ENCODE peak calls at places on chromosomes 1 and 21, in seven cellular contexts. A is RWPE2, J is kidney epithelial cell, M is mesothelial cell of epicardium, C is fibroblast of villous mesenchyme, S is PC-9, Y is tibial artery. L is an unnamed sample.
A peak's percentile ranks its signal among the peaks of the same experiment; 100 is the strongest.

GRCh38 chr1:226112626-226113025 is 50.1 kb downstream of the H3-3A start:
- DNase-seq in C (no peak), Y (no peak), J (no peak), A (no peak), M (no peak), S (no peak), L (no peak)

GRCh38 chr1:110875216-110875731 is 2.3 kb downstream of the CD53 start:
- DNase-seq in J (no peak), M (no peak), C (no peak), S (no peak), Y (no peak), A (no peak), L (no peak)

GRCh38 chr1:41862411-41863221 is 56.1 kb downstream of the HIVEP3 start:
- DNase-seq in Y (no peak), S (peak; percentile 95), C (peak; percentile 83), M (no peak), J (peak; percentile 99), A (no peak), L (no peak)

GRCh38 chr1:153805042-153805745 is 30.0 kb downstream of the SLC27A3 start:
- DNase-seq in J (peak; percentile 75), S (peak; percentile 70), C (peak; percentile 68), Y (peak; percentile 64), M (no peak), A (no peak), L (peak; percentile 57)

GRCh38 chr1:213714645-213715044 is 273.1 kb upstream of the PROX1 start:
- DNase-seq in Y (no peak), M (no peak), A (no peak), S (no peak), C (no peak), J (no peak), L (no peak)

GRCh38 chr1:53462769-53463501 is 3.7 kb downstream of the DMRTB1 start:
- DNase-seq in J (no peak), Y (no peak), S (peak; percentile 33), M (no peak), C (no peak), A (no peak), L (no peak)

GRCh38 chr1:119764220-119764619 is 4.5 kb downstream of the HMGCS2 start:
- DNase-seq in A (no peak), S (no peak), C (no peak), J (no peak), Y (no peak), M (no peak), L (no peak)

GRCh38 chr1:197391303-197392226 is 123.5 kb downstream of the CRB1 start:
- DNase-seq in Y (no peak), S (no peak), M (no peak), A (no peak), J (no peak), C (no peak), L (no peak)

GRCh38 chr1:173190101-173190895 is 16.8 kb downstream of the TNFSF4 start:
- DNase-seq in A (peak; percentile 85), Y (peak; percentile 90), J (peak; percentile 76), S (peak; percentile 77), C (peak; percentile 78), M (no peak), L (peak; percentile 80)

GRCh38 chr1:202697038-202697437 is 13.2 kb downstream of the SYT2 start:
- DNase-seq in M (no peak), J (no peak), C (no peak), A (no peak), S (no peak), Y (no peak), L (peak; percentile 75)

GRCh38 chr21:14403681-14404318 is 20.9 kb upstream of the HSPA13 start:
- DNase-seq in A (no peak), Y (no peak), M (no peak), S (no peak), J (no peak), C (peak; percentile 37), L (no peak)

GRCh38 chr1:114112775-114113174 is 40.9 kb downstream of the SYT6 start:
- DNase-seq in C (no peak), J (no peak), A (no peak), M (no peak), Y (no peak), S (peak; percentile 96), L (no peak)

GRCh38 chr1:155008015-155008941 is 5.7 kb downstream of the ZBTB7B start:
- DNase-seq in S (no peak), C (no peak), Y (no peak), J (no peak), M (no peak), A (peak; percentile 44), L (peak; percentile 76)

GRCh38 chr1:169584483-169585144 is 1.7 kb downstream of the F5 start:
- DNase-seq in Y (no peak), M (no peak), J (no peak), S (no peak), C (no peak), A (no peak), L (no peak)

DNA sequence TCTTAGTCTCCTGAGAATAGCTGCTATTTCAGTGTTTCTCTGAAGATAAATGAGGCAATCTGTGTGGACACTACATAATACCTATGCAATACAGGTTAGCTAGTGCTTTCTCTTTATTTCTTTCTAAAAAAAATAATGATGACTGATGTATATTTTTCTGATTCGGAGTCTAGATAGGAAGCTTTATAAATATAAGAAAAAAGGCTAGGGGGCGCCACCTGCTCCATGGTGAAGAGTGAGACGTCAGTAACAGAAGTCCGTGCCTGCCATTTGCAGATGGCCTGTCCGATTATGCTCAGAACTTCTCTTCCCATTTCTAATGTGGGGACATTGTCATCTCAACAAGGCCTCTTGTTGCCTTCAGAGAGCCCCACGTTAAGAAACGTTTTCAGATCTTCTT is 26.4 kb downstream of the QSOX1 start:
- DNase-seq in S (no peak), C (peak; percentile 15), M (no peak), A (no peak), Y (no peak), J (no peak), L (no peak)
- TF ChIP-seq CTCF in S (peak; percentile 59), C (peak; percentile 43), M (peak; percentile 62), A (peak; percentile 42), Y (no peak), J (peak; percentile 50), L (no peak)

GRCh38 chr1:168235937-168236336 is 10.1 kb downstream of the SFT2D2 start:
- DNase-seq in C (no peak), S (peak; percentile 62), A (no peak), J (no peak), Y (no peak), M (no peak), L (no peak)

GRCh38 chr1:168235548-168235885 is 9.7 kb downstream of the SFT2D2 start:
- DNase-seq in S (no peak), M (no peak), C (peak; percentile 54), Y (no peak), J (no peak), A (no peak), L (no peak)

GRCh38 chr1:168236836-168237611 is 11.2 kb downstream of the SFT2D2 start:
- DNase-seq in S (no peak), C (no peak), A (no peak), Y (no peak), J (no peak), M (no peak), L (no peak)

GRCh38 chr1:168230709-168231108 is 4.9 kb downstream of the SFT2D2 start:
- DNase-seq in J (peak; percentile 55), S (no peak), Y (no peak), A (no peak), C (no peak), M (no peak), L (no peak)

GRCh38 chr1:168234846-168235547 is 9.2 kb downstream of the SFT2D2 start:
- DNase-seq in Y (no peak), C (peak; percentile 47), A (no peak), J (no peak), S (no peak), M (no peak), L (no peak)
- TF ChIP-seq CTCF in Y (peak; percentile 33), C (peak; percentile 73), A (peak; percentile 85), J (peak; percentile 62), S (peak; percentile 69), M (peak; percentile 15), L (peak; percentile 69)

DNA sequence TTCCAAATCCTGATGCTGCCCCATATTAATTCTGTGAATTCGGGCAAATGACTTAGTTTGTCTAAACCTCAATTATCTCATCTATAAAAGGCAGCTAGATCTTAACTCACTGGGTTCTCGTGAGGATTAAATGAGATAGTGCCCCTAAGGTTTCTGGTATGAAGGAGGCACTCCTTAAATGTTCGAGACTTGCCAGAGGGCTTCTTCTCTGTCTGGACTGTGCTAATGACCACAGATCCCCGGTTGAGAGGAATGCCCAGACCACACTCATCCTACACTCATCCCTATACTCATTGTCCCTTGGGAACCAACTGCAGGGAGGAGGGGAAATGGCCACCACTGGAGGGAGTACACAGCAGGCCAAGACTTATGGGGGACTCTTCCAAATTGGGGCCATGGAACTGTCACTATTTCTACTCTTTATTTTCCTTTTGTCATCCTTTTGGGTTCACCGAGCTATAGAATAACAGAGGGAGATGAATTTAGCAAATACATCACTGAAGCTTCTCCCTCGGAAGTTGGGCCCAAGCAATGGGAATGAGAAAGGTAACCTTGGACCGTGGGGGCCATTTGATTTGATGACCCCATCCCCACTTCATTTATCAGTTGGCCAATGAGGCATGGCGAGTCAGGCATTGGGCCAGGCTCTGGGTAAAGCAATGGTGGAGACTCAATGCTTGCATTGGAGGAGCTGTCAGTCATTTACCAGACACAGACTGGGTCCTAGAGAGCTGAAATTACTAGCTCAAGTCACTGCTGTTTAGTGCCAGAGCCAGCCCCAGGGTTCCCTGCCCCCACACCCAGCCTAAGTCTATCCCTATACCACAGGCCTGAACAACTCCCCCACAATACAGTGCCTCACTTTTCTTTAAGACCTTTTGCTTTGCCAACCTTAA is 5.1 kb downstream of the ATF3 start:
- DNase-seq in Y (no peak), A (no peak), M (no peak), J (no peak), C (no peak), S (no peak), L (no peak)
- TF ChIP-seq CTCF in Y (no peak), A (no peak), M (no peak), J (no peak), C (no peak), S (no peak), L (no peak)

DNA sequence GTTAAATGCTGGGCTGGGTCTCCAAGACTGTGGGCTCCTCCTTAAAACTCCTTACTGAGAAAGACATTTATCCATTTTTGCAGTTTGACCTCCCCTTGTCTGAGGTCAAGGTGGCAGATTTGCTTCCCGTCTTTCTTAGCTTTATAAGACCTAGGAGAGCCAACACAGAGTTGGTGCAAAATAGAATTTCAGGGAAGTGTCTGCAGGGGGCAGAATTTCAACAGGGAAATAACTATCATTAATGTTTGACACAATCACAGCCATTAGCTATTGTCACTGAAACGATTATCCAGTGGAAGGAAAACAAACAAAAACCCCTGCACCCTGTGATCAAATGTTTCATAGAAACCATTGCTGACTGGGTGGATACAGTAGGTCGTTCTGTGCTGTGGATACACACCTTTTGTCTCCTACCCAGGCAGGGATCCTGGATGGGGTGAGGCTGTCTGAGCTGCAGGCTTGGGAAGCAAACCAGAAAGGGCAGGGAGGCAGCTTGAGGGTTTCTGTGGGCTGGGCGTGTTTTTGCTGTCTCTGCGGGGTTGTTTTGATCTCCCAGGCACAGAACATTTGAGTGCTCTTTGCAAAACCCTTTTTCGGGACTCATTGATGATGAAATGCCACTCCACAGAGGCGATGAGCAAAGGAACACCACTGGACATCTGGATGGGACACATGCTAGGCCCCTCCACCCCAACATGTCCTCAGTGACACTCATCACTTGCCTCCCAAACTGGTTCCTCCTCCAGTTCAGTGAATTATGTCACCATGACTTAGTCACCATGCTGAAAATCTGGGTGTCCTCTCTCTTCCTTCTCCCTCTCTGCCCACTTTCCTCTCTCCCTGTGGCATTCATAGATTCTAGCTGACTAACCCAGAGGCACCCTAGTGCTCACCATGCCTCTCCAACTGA is 94.2 kb upstream of the SERBP1 start:
- DNase-seq in C (no peak), S (no peak), Y (no peak), M (no peak), A (no peak), J (no peak), L (no peak)
- TF ChIP-seq CTCF in C (no peak), S (no peak), Y (no peak), M (no peak), A (no peak), J (peak; percentile 14), L (no peak)

GRCh38 chr1:164619006-164619784 is 60.2 kb downstream of the PBX1 start:
- DNase-seq in S (no peak), M (no peak), J (no peak), Y (no peak), A (no peak), C (no peak), L (no peak)
- TF ChIP-seq CTCF in S (no peak), M (no peak), J (no peak), Y (no peak), A (no peak), C (no peak), L (no peak)

L was measured in colonic mucosa.